ENCODE peak calls at places on chromosomes 4 and X, in ten cellular contexts. One of them, this sample, is unnamed.

GRCh38 chr4:164802301-164802700 is 48.4 kb downstream of the SMIM31 start:
- DNase-seq in lower leg skin: no peak
- DNase-seq in IMR-90: no peak
- DNase-seq in upper lobe of left lung: no peak
- DNase-seq in stomach: no peak
- DNase-seq in breast epithelium: no peak
- DNase-seq in HCT116: no peak
- DNase-seq in NB4: no peak
- DNase-seq in body of pancreas: no peak
- DNase-seq in tibial nerve: no peak
- DNase-seq in this sample: no peak

GRCh38 chrX:112067601-112068000 is 15.0 kb downstream of the TRPC5 start:
- DNase-seq in IMR-90: no peak
- DNase-seq in upper lobe of left lung: no peak
- DNase-seq in body of pancreas: no peak
- DNase-seq in NB4: no peak
- DNase-seq in breast epithelium: no peak
- DNase-seq in stomach: no peak
- DNase-seq in HCT116: no peak
- DNase-seq in tibial nerve: no peak
- DNase-seq in lower leg skin: no peak
- DNase-seq in this sample: no peak

GRCh38 chr4:181911420-181911819 is 331.8 kb upstream of the TENM3 start:
- DNase-seq in tibial nerve: no peak
- DNase-seq in lower leg skin: no peak
- DNase-seq in stomach: no peak
- DNase-seq in body of pancreas: no peak
- DNase-seq in upper lobe of left lung: no peak
- DNase-seq in HCT116: no peak
- DNase-seq in breast epithelium: no peak
- DNase-seq in NB4: no peak
- DNase-seq in IMR-90: peak
- DNase-seq in this sample: no peak

GRCh38 chr4:147076179-147076578 is 130.5 kb upstream of the TTC29 start:
- DNase-seq in HCT116: no peak
- DNase-seq in IMR-90: no peak
- DNase-seq in lower leg skin: no peak
- DNase-seq in upper lobe of left lung: no peak
- DNase-seq in breast epithelium: no peak
- DNase-seq in tibial nerve: no peak
- DNase-seq in stomach: no peak
- DNase-seq in body of pancreas: no peak
- DNase-seq in NB4: no peak
- DNase-seq in this sample: no peak

GRCh38 chr4:111806331-111806730 is 338.9 kb upstream of the FAM241A start:
- DNase-seq in upper lobe of left lung: no peak
- DNase-seq in HCT116: peak
- DNase-seq in lower leg skin: no peak
- DNase-seq in IMR-90: no peak
- DNase-seq in tibial nerve: no peak
- DNase-seq in body of pancreas: no peak
- DNase-seq in stomach: no peak
- DNase-seq in breast epithelium: no peak
- DNase-seq in NB4: peak
- DNase-seq in this sample: no peak

GRCh38 chr4:88002786-88003185 is 4.6 kb upstream of the PKD2 start:
- DNase-seq in lower leg skin: no peak
- DNase-seq in body of pancreas: no peak
- DNase-seq in HCT116: no peak
- DNase-seq in upper lobe of left lung: no peak
- DNase-seq in stomach: no peak
- DNase-seq in tibial nerve: no peak
- DNase-seq in breast epithelium: no peak
- DNase-seq in NB4: no peak
- DNase-seq in IMR-90: no peak
- DNase-seq in this sample: no peak

GRCh38 chr4:176357359-176358082 is 37.8 kb downstream of the SPCS3 start:
- DNase-seq in lower leg skin: no peak
- DNase-seq in breast epithelium: no peak
- DNase-seq in upper lobe of left lung: no peak
- DNase-seq in IMR-90: peak
- DNase-seq in tibial nerve: no peak
- DNase-seq in HCT116: no peak
- DNase-seq in NB4: no peak
- DNase-seq in body of pancreas: no peak
- DNase-seq in stomach: no peak
- DNase-seq in this sample: no peak

GRCh38 chrX:29231800-29232199 is 644.6 kb downstream of the IL1RAPL1 start:
- DNase-seq in HCT116: no peak
- DNase-seq in breast epithelium: no peak
- DNase-seq in lower leg skin: no peak
- DNase-seq in body of pancreas: no peak
- DNase-seq in stomach: no peak
- DNase-seq in IMR-90: peak
- DNase-seq in tibial nerve: no peak
- DNase-seq in NB4: no peak
- DNase-seq in upper lobe of left lung: no peak
- DNase-seq in this sample: no peak

GRCh38 chr4:71148545-71148944 is 155.1 kb downstream of the DCK start:
- DNase-seq in breast epithelium: no peak
- DNase-seq in lower leg skin: no peak
- DNase-seq in body of pancreas: no peak
- DNase-seq in HCT116: no peak
- DNase-seq in tibial nerve: no peak
- DNase-seq in IMR-90: no peak
- DNase-seq in NB4: no peak
- DNase-seq in stomach: no peak
- DNase-seq in upper lobe of left lung: no peak
- DNase-seq in this sample: no peak

GRCh38 chr4:147194107-147194506 is 248.4 kb upstream of the TTC29 start:
- DNase-seq in breast epithelium: no peak
- DNase-seq in tibial nerve: no peak
- DNase-seq in lower leg skin: no peak
- DNase-seq in IMR-90: no peak
- DNase-seq in stomach: no peak
- DNase-seq in NB4: no peak
- DNase-seq in upper lobe of left lung: no peak
- DNase-seq in body of pancreas: no peak
- DNase-seq in HCT116: no peak
- DNase-seq in this sample: no peak

GRCh38 chr4:187006189-187006618 is 282.5 kb upstream of the FAT1 start:
- DNase-seq in body of pancreas: no peak
- DNase-seq in tibial nerve: no peak
- DNase-seq in NB4: no peak
- DNase-seq in HCT116: no peak
- DNase-seq in stomach: no peak
- DNase-seq in IMR-90: peak
- DNase-seq in breast epithelium: no peak
- DNase-seq in lower leg skin: no peak
- DNase-seq in upper lobe of left lung: no peak
- DNase-seq in this sample: no peak

GRCh38 chr4:86926428-86927086 is 8.3 kb upstream of the AFF1 start:
- DNase-seq in NB4: no peak
- DNase-seq in body of pancreas: no peak
- DNase-seq in tibial nerve: no peak
- DNase-seq in HCT116: no peak
- DNase-seq in breast epithelium: no peak
- DNase-seq in upper lobe of left lung: no peak
- DNase-seq in lower leg skin: no peak
- DNase-seq in IMR-90: peak
- DNase-seq in stomach: no peak
- DNase-seq in this sample: no peak

GRCh38 chr4:25991296-25991695 is 77.3 kb downstream of the SMIM20 start:
- DNase-seq in HCT116: no peak
- DNase-seq in breast epithelium: no peak
- DNase-seq in lower leg skin: no peak
- DNase-seq in NB4: no peak
- DNase-seq in upper lobe of left lung: no peak
- DNase-seq in tibial nerve: no peak
- DNase-seq in stomach: no peak
- DNase-seq in IMR-90: no peak
- DNase-seq in body of pancreas: no peak
- DNase-seq in this sample: no peak

GRCh38 chrX:11543249-11543648 is 122.5 kb downstream of the ARHGAP6 start:
- DNase-seq in tibial nerve: no peak
- DNase-seq in lower leg skin: no peak
- DNase-seq in body of pancreas: no peak
- DNase-seq in stomach: no peak
- DNase-seq in IMR-90: no peak
- DNase-seq in NB4: peak
- DNase-seq in breast epithelium: no peak
- DNase-seq in HCT116: no peak
- DNase-seq in upper lobe of left lung: no peak
- DNase-seq in this sample: no peak

GRCh38 chr4:2942532-2943363 is 20.5 kb downstream of the NOP14 start:
- DNase-seq in body of pancreas: no peak
- DNase-seq in NB4: no peak
- DNase-seq in upper lobe of left lung: no peak
- DNase-seq in breast epithelium: no peak
- DNase-seq in stomach: peak
- DNase-seq in HCT116: no peak
- DNase-seq in lower leg skin: peak
- DNase-seq in tibial nerve: no peak
- DNase-seq in IMR-90: no peak
- DNase-seq in this sample: no peak
- TF ChIP-seq POLR2A in body of pancreas: no peak
- TF ChIP-seq POLR2A in NB4: peak
- TF ChIP-seq POLR2A in upper lobe of left lung: no peak
- TF ChIP-seq POLR2A in breast epithelium: no peak
- TF ChIP-seq POLR2A in stomach: no peak
- TF ChIP-seq POLR2A in HCT116: no peak
- TF ChIP-seq POLR2A in lower leg skin: no peak
- TF ChIP-seq POLR2A in tibial nerve: no peak
- TF ChIP-seq POLR2A in IMR-90: no peak
- TF ChIP-seq POLR2A in this sample: no peak

GRCh38 chrX:8364369-8365141 is 100.1 kb upstream of the VCX3B start:
- DNase-seq in stomach: peak
- DNase-seq in body of pancreas: peak
- DNase-seq in HCT116: no peak
- DNase-seq in lower leg skin: no peak
- DNase-seq in NB4: peak
- DNase-seq in tibial nerve: no peak
- DNase-seq in breast epithelium: no peak
- DNase-seq in upper lobe of left lung: peak
- DNase-seq in IMR-90: no peak
- DNase-seq in this sample: no peak
- TF ChIP-seq CTCF in stomach: peak
- TF ChIP-seq CTCF in body of pancreas: no peak
- TF ChIP-seq CTCF in HCT116: no peak
- TF ChIP-seq CTCF in lower leg skin: no peak
- TF ChIP-seq CTCF in NB4: peak
- TF ChIP-seq CTCF in tibial nerve: peak
- TF ChIP-seq CTCF in breast epithelium: peak
- TF ChIP-seq CTCF in upper lobe of left lung: no peak
- TF ChIP-seq CTCF in IMR-90: no peak
- TF ChIP-seq CTCF in this sample: peak

GRCh38 chr4:151110236-151110635 is 10.8 kb downstream of the RPS3A start:
- DNase-seq in tibial nerve: no peak
- DNase-seq in lower leg skin: no peak
- DNase-seq in NB4: no peak
- DNase-seq in body of pancreas: no peak
- DNase-seq in stomach: no peak
- DNase-seq in upper lobe of left lung: no peak
- DNase-seq in HCT116: no peak
- DNase-seq in IMR-90: no peak
- DNase-seq in breast epithelium: no peak
- DNase-seq in this sample: no peak

GRCh38 chr4:151114986-151115385 is 15.6 kb downstream of the RPS3A start:
- DNase-seq in NB4: no peak
- DNase-seq in HCT116: no peak
- DNase-seq in IMR-90: peak
- DNase-seq in lower leg skin: no peak
- DNase-seq in body of pancreas: no peak
- DNase-seq in upper lobe of left lung: no peak
- DNase-seq in tibial nerve: no peak
- DNase-seq in stomach: no peak
- DNase-seq in breast epithelium: no peak
- DNase-seq in this sample: no peak

GRCh38 chr4:151117371-151117962 is 18.0 kb downstream of the RPS3A start:
- DNase-seq in NB4: peak
- DNase-seq in HCT116: peak
- DNase-seq in lower leg skin: peak
- DNase-seq in breast epithelium: no peak
- DNase-seq in IMR-90: peak
- DNase-seq in stomach: peak
- DNase-seq in tibial nerve: peak
- DNase-seq in body of pancreas: peak
- DNase-seq in upper lobe of left lung: peak
- DNase-seq in this sample: no peak

DNA sequence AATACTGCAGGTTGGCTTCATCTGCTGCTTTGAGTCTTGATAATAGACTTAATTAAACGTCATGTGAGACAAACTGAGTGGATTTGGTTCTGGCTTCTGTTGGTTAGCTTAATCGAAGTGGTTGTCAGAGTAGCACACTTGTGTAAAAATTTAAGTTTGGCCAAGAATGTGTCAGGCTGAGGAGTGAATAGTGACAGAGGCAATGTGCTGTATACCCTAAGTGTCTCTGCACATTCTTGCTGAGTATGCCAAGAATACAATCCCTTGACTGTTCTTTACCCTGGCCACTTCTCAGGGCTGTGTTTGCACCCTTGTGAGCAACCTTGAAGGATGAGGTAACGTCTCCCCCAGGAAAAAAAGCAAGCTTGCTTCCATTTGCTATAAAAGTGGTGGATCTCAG is 14.9 kb downstream of the RPS3A start:
- DNase-seq in lower leg skin: no peak
- DNase-seq in HCT116: no peak
- DNase-seq in IMR-90: no peak
- DNase-seq in tibial nerve: no peak
- DNase-seq in stomach: no peak
- DNase-seq in body of pancreas: no peak
- DNase-seq in upper lobe of left lung: no peak
- DNase-seq in NB4: no peak
- DNase-seq in breast epithelium: no peak
- DNase-seq in this sample: no peak
- TF ChIP-seq POLR2A in lower leg skin: no peak
- TF ChIP-seq POLR2A in HCT116: no peak
- TF ChIP-seq POLR2A in IMR-90: no peak
- TF ChIP-seq POLR2A in tibial nerve: no peak
- TF ChIP-seq POLR2A in stomach: no peak
- TF ChIP-seq POLR2A in body of pancreas: no peak
- TF ChIP-seq POLR2A in upper lobe of left lung: no peak
- TF ChIP-seq POLR2A in NB4: no peak
- TF ChIP-seq POLR2A in breast epithelium: no peak
- TF ChIP-seq POLR2A in this sample: no peak

DNA sequence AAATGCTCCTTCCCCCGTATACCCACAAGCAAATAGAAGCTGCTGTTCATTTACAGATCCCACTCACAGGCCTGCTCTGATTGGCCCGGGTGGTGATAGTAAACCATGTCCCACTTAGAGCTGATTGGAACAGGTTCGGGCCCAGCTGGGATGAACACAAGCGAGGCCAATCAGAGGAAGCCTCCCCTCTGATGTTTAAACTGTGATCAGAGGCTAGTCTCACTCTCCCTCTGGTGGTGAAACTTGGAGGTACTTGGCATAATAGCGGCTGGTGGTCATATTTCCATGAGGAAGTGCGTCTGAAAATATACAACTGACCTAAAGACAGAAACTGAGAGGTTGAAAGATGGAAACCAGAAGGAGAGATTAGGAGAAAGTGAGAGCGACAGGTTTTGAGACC is 51.5 kb upstream of the TRPC3 start:
- DNase-seq in lower leg skin: no peak
- DNase-seq in NB4: peak
- DNase-seq in HCT116: peak
- DNase-seq in upper lobe of left lung: no peak
- DNase-seq in stomach: no peak
- DNase-seq in breast epithelium: no peak
- DNase-seq in IMR-90: no peak
- DNase-seq in body of pancreas: peak
- DNase-seq in tibial nerve: no peak
- DNase-seq in this sample: no peak
- TF ChIP-seq CTCF in lower leg skin: no peak
- TF ChIP-seq CTCF in NB4: peak
- TF ChIP-seq CTCF in HCT116: peak
- TF ChIP-seq CTCF in upper lobe of left lung: no peak
- TF ChIP-seq CTCF in stomach: no peak
- TF ChIP-seq CTCF in breast epithelium: no peak
- TF ChIP-seq CTCF in IMR-90: peak
- TF ChIP-seq CTCF in body of pancreas: no peak
- TF ChIP-seq CTCF in tibial nerve: peak
- TF ChIP-seq CTCF in this sample: no peak